ENCODE peak calls at places on chromosome 7, in five cellular contexts. P is astrocyte of the cerebellum, E is right lobe of liver, M is sigmoid colon, I is lower lobe of right lung. Q is an unnamed sample.
A peak's percentile ranks its signal among the peaks of the same experiment; 100 is the strongest.

GRCh38 chr7:128755816-128756476 is 16.8 kb downstream of the CALU start:
- DNase-seq in P (peak; percentile 20), E (no peak), M (peak; percentile 87), I (no peak), Q (no peak)

GRCh38 chr7:143497008-143497795 is 19.5 kb downstream of the TAS2R41 start:
- DNase-seq in P (no peak), E (no peak), M (no peak), I (no peak), Q (no peak)

GRCh38 chr7:84492565-84493034 is 298.0 kb upstream of the SEMA3A start:
- DNase-seq in P (no peak), E (no peak), M (no peak), I (no peak), Q (no peak)

GRCh38 chr7:144787127-144787526 is 48.7 kb downstream of the TPK1 start:
- DNase-seq in P (no peak), E (no peak), M (no peak), I (no peak), Q (no peak)

GRCh38 chr7:148330124-148330818 is 260.3 kb upstream of the C7orf33 start:
- DNase-seq in P (no peak), E (no peak), M (no peak), I (no peak), Q (no peak)

GRCh38 chr7:2572101-2572842 is 13.5 kb downstream of the IQCE start:
- DNase-seq in P (no peak), E (no peak), M (no peak), I (no peak), Q (no peak)

GRCh38 chr7:131625817-131626372 is 69.5 kb upstream of the PODXL start:
- DNase-seq in P (no peak), E (peak; percentile 31), M (no peak), I (no peak), Q (no peak)

GRCh38 chr7:74032191-74032490 is 4.2 kb downstream of the ELN start:
- DNase-seq in P (peak; percentile 83), E (no peak), M (peak; percentile 93), I (no peak), Q (no peak)

GRCh38 chr7:2732959-2733584 is 45.1 kb downstream of the AMZ1 start:
- DNase-seq in P (peak; percentile 28), E (no peak), M (peak; percentile 91), I (no peak), Q (no peak)

GRCh38 chr7:96179863-96180262 is 142.0 kb downstream of the SLC25A13 start:
- DNase-seq in P (no peak), E (no peak), M (no peak), I (no peak), Q (no peak)

GRCh38 chr7:44131173-44132009 is 8.0 kb upstream of the POLD2 start:
- DNase-seq in P (no peak), E (peak; percentile 69), M (no peak), I (no peak), Q (no peak)
- TF ChIP-seq CTCF in P (peak; percentile 53), E (peak; percentile 80), M (no peak), I (no peak), Q (no peak)

GRCh38 chr7:11830582-11831382 is 1.2 kb downstream of the THSD7A start:
- DNase-seq in P (no peak), E (no peak), M (no peak), I (no peak), Q (no peak)

GRCh38 chr7:11831383-11831726 is 643 bp downstream of the THSD7A start:
- DNase-seq in P (no peak), E (no peak), M (no peak), I (no peak), Q (no peak)

GRCh38 chr7:11833431-11833830 is 1.4 kb upstream of the THSD7A start:
- DNase-seq in P (no peak), E (no peak), M (no peak), I (no peak), Q (no peak)

GRCh38 chr7:11830004-11830403 is 2.0 kb downstream of the THSD7A start:
- DNase-seq in P (no peak), E (no peak), M (no peak), I (no peak), Q (no peak)

DNA sequence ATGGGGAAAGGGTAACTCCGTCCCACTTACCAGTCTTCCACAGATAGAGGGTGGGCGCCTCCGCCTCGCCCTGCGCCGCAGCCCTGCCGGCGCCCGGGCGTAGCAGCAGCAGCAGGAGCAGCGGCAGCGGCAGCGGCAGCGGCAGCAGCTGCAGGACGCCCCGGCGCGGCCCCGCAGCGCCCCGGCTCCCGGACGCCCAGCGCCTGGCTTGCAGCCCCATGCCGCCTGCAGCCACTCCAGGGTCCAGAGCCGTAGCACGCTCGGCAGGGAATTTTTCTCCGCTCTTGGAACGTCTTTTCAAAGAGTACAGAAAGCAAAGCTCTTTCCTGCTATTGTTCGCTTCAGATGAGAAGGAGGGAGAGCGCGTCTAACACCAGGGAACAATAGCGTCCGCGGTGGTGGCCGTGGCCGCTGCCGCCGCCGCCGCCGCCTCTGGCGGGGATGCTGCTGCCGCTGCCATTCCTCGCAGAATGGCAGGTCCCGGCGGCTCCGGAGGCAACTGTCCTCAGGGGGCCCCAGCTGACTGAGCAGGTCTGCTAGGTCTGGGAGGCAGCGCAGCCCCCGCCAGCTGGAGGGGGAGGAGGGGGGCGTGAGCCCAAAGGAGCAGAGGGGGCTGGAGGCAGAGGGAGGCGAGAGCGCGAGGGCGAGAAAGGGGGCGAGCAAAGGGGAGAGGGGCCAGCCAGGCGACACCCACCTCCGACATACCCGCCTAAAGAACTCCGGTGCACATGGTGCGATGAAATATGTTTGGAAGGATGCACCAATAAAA is at the start of gene THSD7A:
- DNase-seq in P (no peak), E (peak; percentile 68), M (peak; percentile 66), I (peak; percentile 64), Q (peak; percentile 75)
- TF ChIP-seq CTCF in P (no peak), E (peak; percentile 29), M (no peak), I (no peak), Q (no peak)

GRCh38 chr7:76047305-76047810 is 442 bp downstream of the STYXL1 start:
- DNase-seq in P (no peak), E (no peak), M (no peak), I (no peak), Q (no peak)

GRCh38 chr7:76047811-76048667 is at the start of the genes MDH2 and STYXL1:
- DNase-seq in P (peak; percentile 91), E (peak; percentile 95), M (peak; percentile 97), I (peak; percentile 97), Q (peak; percentile 90)

GRCh38 chr7:76049295-76049694 is 1.4 kb downstream of the MDH2 start:
- DNase-seq in P (no peak), E (no peak), M (no peak), I (no peak), Q (no peak)

GRCh38 chr7:76050545-76050944 is 2.6 kb downstream of the MDH2 start:
- DNase-seq in P (no peak), E (no peak), M (no peak), I (no peak), Q (no peak)

DNA sequence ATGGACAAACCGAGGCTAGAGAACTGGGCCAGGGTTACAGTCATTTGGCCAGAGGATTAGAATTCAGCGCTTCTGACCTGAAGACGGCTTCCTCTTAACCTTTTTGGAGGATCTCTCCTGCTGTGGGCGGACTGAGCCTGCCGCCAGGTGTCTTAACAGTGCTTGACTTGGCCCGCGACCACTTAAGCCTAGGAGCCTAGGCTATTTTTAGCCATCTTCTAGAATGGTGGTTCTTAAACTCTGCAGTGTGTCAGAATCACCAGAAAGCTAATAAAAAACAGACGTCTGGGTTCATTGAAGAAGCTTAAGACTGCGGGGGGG is 722 bp downstream of the MDH2 start:
- DNase-seq in P (no peak), E (no peak), M (no peak), I (peak; percentile 61), Q (peak; percentile 38)
- TF ChIP-seq CTCF in P (peak; percentile 5), E (no peak), M (peak; percentile 10), I (no peak), Q (no peak)

DNA sequence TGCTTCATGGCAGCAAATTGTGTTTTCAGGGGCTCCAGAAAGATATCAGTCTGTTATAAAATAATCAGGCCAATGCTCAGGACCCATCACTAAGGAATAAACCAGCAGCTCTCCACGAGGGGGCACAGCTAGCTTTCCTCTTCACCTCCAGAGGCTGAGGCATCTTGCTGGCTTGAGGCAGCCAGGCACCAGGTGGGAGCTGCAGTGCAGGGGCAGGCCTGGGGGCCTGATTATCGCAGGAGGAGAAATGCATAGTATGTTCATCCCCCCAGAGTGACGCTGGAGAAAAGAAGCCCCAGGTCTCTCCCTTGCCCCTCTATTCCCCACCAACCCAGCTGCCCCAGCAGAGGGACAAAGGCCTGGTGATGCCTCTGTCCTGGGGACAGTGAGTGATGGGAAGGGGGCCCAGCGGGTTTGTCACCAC is 128.3 kb upstream of the FAM20C start:
- DNase-seq in P (peak; percentile 58), E (peak; percentile 66), M (peak; percentile 86), I (peak; percentile 53), Q (peak; percentile 68)
- TF ChIP-seq CTCF in P (peak; percentile 76), E (peak; percentile 40), M (peak; percentile 52), I (peak; percentile 38), Q (peak; percentile 16)

DNA sequence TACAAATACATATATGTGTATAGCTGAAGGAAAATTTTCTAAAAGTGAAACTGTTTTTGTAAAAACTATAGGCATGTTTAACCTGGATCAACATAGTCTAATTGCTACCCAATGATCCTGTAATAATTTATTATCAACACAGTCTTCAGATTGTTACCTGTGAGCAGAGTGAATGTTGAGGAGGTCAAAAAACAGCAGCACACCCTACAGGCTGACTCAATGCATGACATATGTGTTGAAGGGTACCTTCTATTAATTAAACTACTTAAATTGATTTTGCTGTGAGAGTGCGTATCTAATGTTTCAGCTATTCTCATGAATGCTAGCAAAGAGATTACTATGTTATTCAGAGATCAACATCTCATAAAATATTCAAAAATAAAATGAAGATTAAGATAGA is 411.4 kb downstream of the TNS3 start:
- DNase-seq in P (no peak), E (no peak), M (no peak), I (no peak), Q (no peak)
- TF ChIP-seq CTCF in P (peak; percentile 31), E (peak; percentile 43), M (no peak), I (peak; percentile 18), Q (peak; percentile 32)

DNA sequence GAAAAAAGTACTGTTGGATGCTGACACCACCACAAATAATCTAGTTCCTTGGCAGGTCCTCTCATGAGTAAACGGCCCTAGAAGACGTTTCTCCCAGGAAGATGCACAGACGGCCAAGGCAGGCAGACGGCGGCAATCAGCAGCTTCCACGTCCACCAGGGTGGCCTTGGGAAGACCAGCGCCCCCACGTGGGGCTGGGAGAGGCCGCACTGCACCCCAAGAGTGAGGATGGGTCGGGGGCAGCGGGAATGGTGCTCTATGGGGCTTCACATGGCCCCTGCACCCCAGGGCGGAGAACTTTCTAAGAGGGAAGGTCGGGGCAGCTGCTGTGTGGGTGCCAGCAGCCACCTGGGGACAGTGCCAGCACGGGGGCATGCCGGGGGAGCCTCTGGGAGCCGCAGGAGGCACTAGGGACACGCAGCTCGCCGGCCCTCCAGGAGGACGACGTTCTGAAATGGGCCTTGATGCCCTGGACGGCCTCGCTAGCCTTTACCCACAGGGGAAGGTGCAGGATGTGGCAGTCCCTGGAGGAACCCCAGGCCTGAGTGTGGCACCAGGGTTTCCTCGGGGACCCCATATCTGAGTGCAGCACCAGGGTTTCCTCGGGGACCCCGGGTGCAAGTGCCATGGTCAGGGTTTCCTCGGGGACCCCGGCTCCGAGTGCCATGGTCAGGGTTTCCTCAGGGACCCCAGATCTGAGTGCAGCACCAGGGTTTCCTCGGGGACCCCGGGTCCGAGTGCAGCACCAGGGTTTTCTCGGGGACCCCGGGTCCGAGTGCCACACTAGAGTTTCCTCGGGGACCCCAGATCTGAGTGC is 539.9 kb downstream of the DNAJB6 start:
- DNase-seq in P (no peak), E (no peak), M (no peak), I (no peak), Q (no peak)
- TF ChIP-seq CTCF in P (no peak), E (no peak), M (no peak), I (no peak), Q (no peak)

GRCh38 chr7:28036748-28037147 is 143.8 kb downstream of the JAZF1 start:
- DNase-seq in P (no peak), E (no peak), M (no peak), I (no peak), Q (no peak)
- TF ChIP-seq CTCF in P (no peak), E (no peak), M (no peak), I (no peak), Q (no peak)